ENCODE peak calls at places on chromosomes 4 and X, in six cellular contexts. U is PC-3, E is GM23338, B is GM23248, O is SK-N-SH, M is neural progenitor cell. W is an unnamed sample.

GRCh38 chr4:68599150-68599549 is 23.0 kb upstream of the UGT2B17 start:
- DNase-seq in U (peak; percentile 75), E (no peak), B (no peak), O (no peak), M (no peak), W (no peak)

GRCh38 chr4:177427097-177427665 is 15.1 kb downstream of the AGA start:
- DNase-seq in U (no peak), E (no peak), B (peak; percentile 62), O (no peak), M (no peak), W (no peak)

GRCh38 chr4:2935762-2936743 is 27.2 kb downstream of the NOP14 start:
- DNase-seq in U (peak; percentile 88), E (no peak), B (peak; percentile 32), O (no peak), M (peak; percentile 75), W (no peak)

GRCh38 chr4:122921971-122922876 is at the start of gene NUDT6:
- DNase-seq in U (peak; percentile 56), E (peak; percentile 86), B (peak; percentile 83), O (peak; percentile 79), M (peak; percentile 88), W (peak; percentile 73)

GRCh38 chr4:48247142-48247877 is 22.3 kb downstream of the TEC start:
- DNase-seq in U (peak; percentile 56), E (no peak), B (peak; percentile 37), O (no peak), M (no peak), W (peak; percentile 59)

GRCh38 chrX:101564651-101565050 is 14.3 kb downstream of the ARMCX1 start:
- DNase-seq in U (peak; percentile 5), E (no peak), B (peak; percentile 2), O (no peak), M (no peak), W (no peak)

GRCh38 chr4:183906486-183906735 is 1.3 kb downstream of the STOX2 start:
- DNase-seq in U (no peak), E (no peak), B (no peak), O (peak; percentile 73), M (no peak), W (no peak)

GRCh38 chr4:5940470-5941203 is 47.8 kb upstream of the CRMP1 start:
- DNase-seq in U (peak; percentile 2), E (peak; percentile 44), B (no peak), O (no peak), M (peak; percentile 46), W (peak; percentile 70)

GRCh38 chr4:186823989-186824388 is 100.3 kb upstream of the FAT1 start:
- DNase-seq in U (no peak), E (no peak), B (peak; percentile 41), O (no peak), M (no peak), W (no peak)
- H2AFZ ChIP-seq in U (no peak overlapping the region), E (peak overlapping the region; percentile 3), B (peak overlapping the region; percentile 16), O (no peak overlapping the region), M (peak overlapping the region; percentile 30), W (no peak overlapping the region)

GRCh38 chr4:154348657-154349056 is 142.9 kb downstream of the DCHS2 start:
- DNase-seq in U (no peak), E (peak; percentile 44), B (no peak), O (no peak), M (no peak), W (no peak)

GRCh38 chr4:154344686-154345085 is 146.9 kb downstream of the DCHS2 start:
- DNase-seq in U (peak; percentile 2), E (peak; percentile 64), B (no peak), O (no peak), M (peak; percentile 51), W (no peak)

GRCh38 chr4:154349829-154350228 is 141.8 kb downstream of the DCHS2 start:
- DNase-seq in U (peak; percentile 35), E (peak; percentile 74), B (peak; percentile 37), O (no peak), M (peak; percentile 50), W (peak; percentile 18)

GRCh38 chr4:154341448-154341847 is 150.2 kb downstream of the DCHS2 start:
- DNase-seq in U (no peak), E (no peak), B (no peak), O (no peak), M (no peak), W (no peak)

GRCh38 chr4:154345359-154345758 is 146.2 kb downstream of the DCHS2 start:
- DNase-seq in U (no peak), E (no peak), B (no peak), O (no peak), M (no peak), W (no peak)
- H3F3A ChIP-seq in U (no peaks in the 10 kb centered on the region), E (no peaks in the 10 kb centered on the region), B (no peaks in the 10 kb centered on the region), O (no peaks in the 10 kb centered on the region), M (no peaks in the 10 kb centered on the region), W (no peaks in the 10 kb centered on the region)

DNA sequence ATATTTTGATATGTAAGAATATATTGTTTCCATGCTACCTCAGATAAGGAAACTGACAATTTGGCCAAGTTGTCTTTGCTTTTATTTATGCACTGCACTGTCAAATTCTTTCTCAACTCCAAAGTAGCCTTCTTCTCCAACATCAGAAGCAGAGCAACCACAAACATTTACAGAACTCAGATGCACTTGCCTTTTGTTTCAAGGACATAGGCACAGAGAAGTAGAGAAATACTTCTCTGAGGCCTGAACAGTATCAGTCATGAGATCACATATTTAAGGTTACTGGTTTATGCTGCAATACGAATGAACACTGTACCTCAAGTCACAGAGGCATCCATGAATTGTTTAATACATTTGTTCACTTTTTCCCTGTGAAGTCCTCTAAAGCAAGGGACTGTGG is 606.1 kb upstream of the SLIT2 start:
- DNase-seq in U (no peak), E (no peak), B (no peak), O (no peak), M (no peak), W (no peak)
- H3K4me3 ChIP-seq in U (no peak overlapping the region), E (no peak overlapping the region), B (no peak overlapping the region), O (no peak overlapping the region), M (no peak overlapping the region), W (no peak overlapping the region)

GRCh38 chr4:121799208-121799823 is 1.8 kb upstream of the EXOSC9 start:
- DNase-seq in U (no peak), E (no peak), B (no peak), O (no peak), M (no peak), W (peak; percentile 14)
- H2AFZ ChIP-seq in U (peak overlapping the region; percentile 45), E (no peak overlapping the region), B (peak overlapping the region; percentile 98), O (peak overlapping the region; percentile 66), M (no peak overlapping the region), W (no peak overlapping the region)

GRCh38 chrX:149021164-149021563 is 483.9 kb downstream of the IDS start:
- DNase-seq in U (no peak), E (no peak), B (no peak), O (no peak), M (no peak), W (no peak)
- H3F3A ChIP-seq in U (no peaks in the 10 kb centered on the region), E (no peaks in the 10 kb centered on the region), B (no peaks in the 10 kb centered on the region), O (no peaks in the 10 kb centered on the region), M (no peaks in the 10 kb centered on the region), W (no peaks in the 10 kb centered on the region)

GRCh38 chr4:91838181-91838861 is 465.4 kb upstream of the GRID2 start:
- DNase-seq in U (no peak), E (no peak), B (no peak), O (no peak), M (no peak), W (no peak)
- H3K4me3 ChIP-seq in U (no peak overlapping the region), E (no peak overlapping the region), B (no peak overlapping the region), O (no peak overlapping the region), M (no peak overlapping the region), W (no peak overlapping the region)

W was measured in MM.1S.